ENCODE peak calls at places on chromosomes 6 and 20, in eight cellular contexts. R is pons; G is NCI-H2081 treated with DMSO at 0.1 percent for 48 hours; Z is stimulated activated CD4-positive, alpha-beta T cell treated with anti-CD3 and anti-CD28 coated beads, Interleukin-12 subunit alpha, Interleukin-12 subunit beta, amount 100 ng/mL, for 4 hours; L is vagina; U is IMR-90; P is astrocyte; N is T follicular helper cell. F is an unnamed sample.

GRCh38 chr6:133645000-133645619 is 243.8 kb upstream of the TCF21 start:
- DNase-seq in N (no peak), U (peak; percentile 74), G (no peak), L (no peak), R (no peak), Z (no peak), P (peak; percentile 87), F (no peak)

GRCh38 chr20:22807646-22808045 is 223.3 kb upstream of the FOXA2 start:
- DNase-seq in Z (no peak), P (no peak), G (no peak), R (no peak), L (no peak), N (no peak), U (peak; percentile 1), F (no peak)

GRCh38 chr20:21099653-21100589 is 6.2 kb downstream of the LINC00237 start:
- DNase-seq in R (peak; percentile 45), G (peak; percentile 40), Z (no peak), L (no peak), U (peak; percentile 4), P (no peak), N (no peak), F (peak; percentile 39)

GRCh38 chr6:37699138-37699766 is 1.6 kb upstream of the MDGA1 start:
- DNase-seq in R (no peak), N (peak; percentile 76), G (no peak), L (no peak), Z (no peak), P (no peak), U (no peak), F (peak; percentile 41)

GRCh38 chr6:81762132-81762531 is 9.7 kb upstream of the TENT5A start:
- DNase-seq in R (no peak), U (peak; percentile 37), Z (no peak), N (no peak), L (no peak), G (no peak), P (no peak), F (no peak)

GRCh38 chr20:42024653-42025052 is 406.5 kb upstream of the CHD6 start:
- DNase-seq in L (no peak), P (no peak), Z (no peak), R (no peak), G (no peak), N (no peak), U (no peak), F (no peak)

GRCh38 chr6:148971027-148971927 is 224.4 kb downstream of the UST start:
- DNase-seq in P (peak; percentile 34), Z (no peak), L (no peak), G (no peak), N (no peak), U (peak; percentile 48), R (no peak), F (peak; percentile 84)

GRCh38 chr20:17657079-17657825 is 24.8 kb downstream of the RRBP1 start:
- DNase-seq in P (no peak), Z (no peak), L (no peak), R (no peak), N (no peak), U (no peak), G (no peak), F (peak; percentile 38)

GRCh38 chr6:157427969-157428368 is 47.0 kb downstream of the ZDHHC14 start:
- DNase-seq in U (no peak), G (no peak), L (no peak), P (no peak), Z (no peak), N (no peak), R (no peak), F (peak; percentile 30)

GRCh38 chr20:44221368-44221767 is 10.8 kb upstream of the OSER1 start:
- DNase-seq in R (no peak), N (no peak), Z (no peak), G (no peak), U (no peak), P (no peak), L (no peak), F (no peak)

GRCh38 chr6:22838346-22838745 is 269.0 kb downstream of the HDGFL1 start:
- DNase-seq in U (peak; percentile 10), L (no peak), R (no peak), G (no peak), N (no peak), Z (no peak), P (no peak), F (no peak)

GRCh38 chr6:140256213-140256612 is 881.8 kb upstream of the CITED2 start:
- DNase-seq in Z (no peak), P (peak; percentile 84), L (no peak), N (no peak), G (no peak), R (no peak), U (peak; percentile 3), F (no peak)

GRCh38 chr6:34236423-34237315 is at the start of gene HMGA1:
- DNase-seq in N (peak; percentile 88), Z (peak; percentile 91), U (peak; percentile 86), R (peak; percentile 84), P (peak; percentile 68), L (no peak), G (peak; percentile 75), F (peak; percentile 100)

GRCh38 chr6:15779726-15780125 is 116.9 kb upstream of the DTNBP1 start:
- DNase-seq in U (no peak), P (no peak), N (no peak), Z (no peak), G (no peak), R (no peak), L (no peak), F (no peak)

GRCh38 chr6:127833336-127833735 is 67.5 kb downstream of the THEMIS start:
- DNase-seq in U (peak; percentile 3), P (no peak), R (no peak), N (no peak), G (no peak), Z (no peak), L (no peak), F (no peak)

GRCh38 chr20:52150440-52151258 is 40.9 kb downstream of the ZFP64 start:
- DNase-seq in L (no peak), P (no peak), N (no peak), R (peak; percentile 44), Z (no peak), G (peak; percentile 21), U (peak; percentile 58), F (peak; percentile 85)

GRCh38 chr20:41643504-41643938 is 25.3 kb upstream of the CHD6 start:
- DNase-seq in P (peak; percentile 84), G (no peak), R (no peak), N (no peak), Z (no peak), L (no peak), U (peak; percentile 80), F (no peak)

GRCh38 chr20:36666181-36666740 is 20.3 kb upstream of the SLA2 start:
- DNase-seq in L (no peak), N (no peak), R (peak; percentile 26), G (no peak), P (no peak), Z (no peak), U (peak; percentile 46), F (no peak)

F was measured in osteoblast.